ENCODE peak calls at places on chromosomes 13 and 19, in four cellular contexts. M is IMR-90, B is GM12878, H is astrocyte. Z is an unnamed sample.
A peak's percentile ranks its signal among the peaks of the same experiment; 100 is the strongest.

GRCh38 chr19:48608798-48609263 is 2.3 kb downstream of the SPACA4 start:
- DNase-seq in M (no peak), B (no peak), H (no peak), Z (no peak)

GRCh38 chr13:92460479-92460878 is 766.1 kb upstream of the GPC6 start:
- DNase-seq in M (no peak), B (no peak), H (peak; percentile 12), Z (no peak)

GRCh38 chr13:72151241-72151640 is 284.2 kb upstream of the DACH1 start:
- DNase-seq in M (no peak), B (no peak), H (peak; percentile 92), Z (no peak)

GRCh38 chr13:31431722-31432137 is 232.0 kb downstream of the B3GLCT start:
- DNase-seq in M (peak; percentile 28), B (no peak), H (peak; percentile 6), Z (no peak)

GRCh38 chr19:32581704-32582164 is 744 bp downstream of the PDCD5 start:
- DNase-seq in M (peak; percentile 66), B (no peak), H (peak; percentile 47), Z (peak; percentile 82)

GRCh38 chr13:108313382-108313781 is 43.9 kb downstream of the TNFSF13B start:
- DNase-seq in M (no peak), B (no peak), H (no peak), Z (no peak)

GRCh38 chr13:79516590-79516989 is 35.6 kb downstream of the NDFIP2 start:
- DNase-seq in M (no peak), B (no peak), H (no peak), Z (no peak)

GRCh38 chr19:49489601-49490167 is 2.3 kb downstream of the RPL13A start:
- DNase-seq in M (no peak), B (no peak), H (no peak), Z (no peak)

GRCh38 chr13:43316997-43317396 is 293.6 kb downstream of the DNAJC15 start:
- DNase-seq in M (peak; percentile 67), B (no peak), H (peak; percentile 50), Z (no peak)

GRCh38 chr13:49859568-49859967 is 67.1 kb upstream of the KPNA3 start:
- DNase-seq in M (peak; percentile 92), B (no peak), H (peak; percentile 96), Z (no peak)

GRCh38 chr13:39876258-39876657 is 220.8 kb downstream of the COG6 start:
- DNase-seq in M (peak; percentile 97), B (no peak), H (peak; percentile 91), Z (no peak)

GRCh38 chr13:44826586-44827350 is 162.5 kb downstream of the NUFIP1 start:
- DNase-seq in M (no peak), B (no peak), H (no peak), Z (no peak)

GRCh38 chr19:18416778-18417249 is 2.4 kb upstream of the SSBP4 start:
- DNase-seq in M (peak; percentile 78), B (no peak), H (peak; percentile 70), Z (peak; percentile 98)

DNA sequence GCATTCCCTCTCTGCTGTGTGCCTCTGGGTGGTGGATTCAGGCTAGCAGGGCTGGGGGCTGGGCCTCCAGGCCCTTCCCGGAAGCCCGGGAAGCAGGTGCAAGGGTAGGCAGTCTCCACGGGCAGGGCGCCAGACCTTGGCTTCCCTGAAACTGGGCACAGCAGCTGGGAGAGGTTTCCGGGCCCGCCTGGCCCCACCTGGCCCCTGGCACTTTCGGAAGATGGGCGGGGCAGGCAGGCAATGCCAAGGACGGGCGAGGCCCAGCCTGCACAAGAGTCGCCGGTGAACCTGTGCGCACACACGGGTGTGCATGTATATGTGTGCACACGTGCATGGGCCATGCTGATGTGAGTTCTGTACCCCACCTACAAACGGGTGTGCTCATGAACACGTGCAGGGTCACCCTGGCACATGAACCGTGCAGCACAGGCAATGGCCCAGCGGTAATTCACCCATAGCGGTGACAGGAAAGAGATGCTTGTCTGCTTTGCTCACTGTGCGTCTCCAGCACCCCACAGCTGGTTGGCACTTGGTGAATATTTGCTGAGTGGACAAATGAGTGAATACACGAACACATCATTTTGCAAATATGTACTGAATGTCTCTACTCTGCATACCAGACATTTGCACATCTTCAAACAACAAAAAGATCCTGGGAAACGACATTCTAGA is 15.3 kb downstream of the GADD45B start:
- DNase-seq in M (peak; percentile 84), B (no peak), H (peak; percentile 89), Z (peak; percentile 96)
- H3K9ac ChIP-seq in M (no peak overlapping the region), B (no peak overlapping the region), H (peak overlapping the region; percentile 42), Z (no peak overlapping the region)

GRCh38 chr19:53912653-53913052 is 3.6 kb downstream of the CACNG7 start:
- DNase-seq in M (no peak), B (no peak), H (no peak), Z (peak; percentile 26)
- TF ChIP-seq CTCF in M (no peak), B (no peak), H (no peak), Z (no peak)

GRCh38 chr19:47315125-47315821 is 5.6 kb downstream of the C5AR1 start:
- DNase-seq in M (peak; percentile 97), B (no peak), H (peak; percentile 83), Z (no peak)
- H3K27ac ChIP-seq in M (peak overlapping the region; percentile 2), B (no peak overlapping the region), H (peak overlapping the region; percentile 8), Z (no peak overlapping the region)

GRCh38 chr13:77898097-77898496 is 20.5 kb downstream of the EDNRB start:
- DNase-seq in M (peak; percentile 16), B (peak; percentile 66), H (no peak), Z (no peak)
- H3K9ac ChIP-seq in M (no peak overlapping the region), B (no peak overlapping the region), H (no peak overlapping the region), Z (no peak overlapping the region)

DNA sequence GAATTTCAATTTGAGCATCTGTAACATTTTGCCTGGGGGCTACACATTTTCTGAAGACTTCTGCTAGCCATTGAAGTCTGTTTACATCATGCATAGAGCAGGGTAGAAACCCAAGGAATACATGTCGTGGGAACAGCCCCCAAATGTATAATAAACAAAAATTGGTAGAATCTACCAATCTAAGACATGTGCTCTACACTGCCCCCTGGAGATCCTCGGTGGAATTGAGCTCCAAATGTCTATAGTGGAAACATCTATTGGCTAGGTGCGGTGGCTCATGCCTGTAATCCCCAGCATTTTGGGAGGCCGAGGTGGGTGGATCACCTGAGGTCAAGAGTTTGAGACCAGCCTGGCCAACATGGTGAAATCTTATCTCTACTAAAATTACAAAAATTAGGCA is 57.3 kb downstream of the MBD3L2B start:
- DNase-seq in M (no peak), B (no peak), H (no peak), Z (no peak)
- TF ChIP-seq CTCF in M (no peak), B (peak; percentile 42), H (no peak), Z (no peak)

DNA sequence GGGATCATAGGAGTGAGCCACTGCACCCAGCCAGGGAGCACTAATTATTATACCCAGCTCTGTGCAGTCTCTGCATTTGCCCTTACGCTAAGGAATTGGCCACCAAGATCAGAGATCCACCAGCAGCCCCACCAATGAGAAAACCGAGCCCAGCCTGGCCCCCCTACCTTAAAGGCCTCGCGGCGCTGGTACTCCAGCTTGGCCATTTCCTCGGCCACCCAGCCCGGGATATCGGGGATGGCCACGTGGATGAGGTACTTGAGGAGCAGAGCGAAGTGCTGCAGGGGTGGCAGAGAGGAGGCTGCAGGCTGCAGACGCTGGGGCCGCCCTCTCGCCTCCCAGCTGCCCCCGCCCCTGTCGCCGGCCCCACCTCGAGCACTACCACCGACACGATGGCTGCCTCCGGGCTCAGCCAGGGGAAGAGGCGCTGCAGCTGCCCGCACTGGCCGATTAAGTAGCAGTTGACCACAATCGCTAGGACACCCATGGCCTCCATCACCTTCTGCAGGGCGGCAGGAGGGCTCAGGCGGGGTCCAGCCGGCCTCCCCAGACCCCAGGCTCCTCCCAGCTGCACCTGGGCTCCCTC is 7.5 kb downstream of the ANO8 start:
- DNase-seq in M (no peak), B (no peak), H (no peak), Z (no peak)
- H3K27ac ChIP-seq in M (no peak overlapping the region), B (no peak overlapping the region), H (no peak overlapping the region), Z (no peak overlapping the region)